ENCODE peak calls at places on chromosome 4, in eight cellular contexts. One of them, this sample, is unnamed.
A peak's percentile ranks its signal among the peaks of the same experiment; 100 is the strongest.

GRCh38 chr4:15455290-15455689 is 14.4 kb upstream of the CC2D2A start:
- DNase-seq in IMR-90: peak; percentile 50
- DNase-seq in fibroblast of lung: no peak
- DNase-seq in GM23248: peak; percentile 93
- DNase-seq in GM12878: no peak
- DNase-seq in PC-3: no peak
- DNase-seq in SK-N-SH: no peak
- DNase-seq in GM23338: no peak
- DNase-seq in this sample: no peak

GRCh38 chr4:151319490-151319889 is 5.9 kb downstream of the SH3D19 start:
- DNase-seq in IMR-90: no peak
- DNase-seq in fibroblast of lung: no peak
- DNase-seq in GM23248: no peak
- DNase-seq in GM12878: no peak
- DNase-seq in PC-3: no peak
- DNase-seq in SK-N-SH: no peak
- DNase-seq in GM23338: no peak
- DNase-seq in this sample: no peak

GRCh38 chr4:141134051-141134450 is 782 bp upstream of the RNF150 start:
- DNase-seq in IMR-90: peak; percentile 61
- DNase-seq in fibroblast of lung: peak; percentile 18
- DNase-seq in GM23248: peak; percentile 63
- DNase-seq in GM12878: no peak
- DNase-seq in PC-3: no peak
- DNase-seq in SK-N-SH: peak; percentile 22
- DNase-seq in GM23338: no peak
- DNase-seq in this sample: no peak

GRCh38 chr4:15756361-15756861 is 21.7 kb upstream of the CD38 start:
- DNase-seq in IMR-90: peak; percentile 26
- DNase-seq in fibroblast of lung: peak; percentile 72
- DNase-seq in GM23248: peak; percentile 33
- DNase-seq in GM12878: peak; percentile 66
- DNase-seq in PC-3: peak; percentile 82
- DNase-seq in SK-N-SH: no peak
- DNase-seq in GM23338: no peak
- DNase-seq in this sample: peak; percentile 50

GRCh38 chr4:24731448-24731847 is 63.9 kb upstream of the SOD3 start:
- DNase-seq in IMR-90: no peak
- DNase-seq in fibroblast of lung: no peak
- DNase-seq in GM23248: no peak
- DNase-seq in GM12878: no peak
- DNase-seq in PC-3: no peak
- DNase-seq in SK-N-SH: no peak
- DNase-seq in GM23338: no peak
- DNase-seq in this sample: no peak

GRCh38 chr4:139582044-139582443 is 26.0 kb upstream of the SETD7 start:
- DNase-seq in IMR-90: peak; percentile 61
- DNase-seq in fibroblast of lung: peak; percentile 20
- DNase-seq in GM23248: peak; percentile 19
- DNase-seq in GM12878: no peak
- DNase-seq in PC-3: peak; percentile 36
- DNase-seq in SK-N-SH: no peak
- DNase-seq in GM23338: no peak
- DNase-seq in this sample: no peak

GRCh38 chr4:20254517-20255250 is 3.0 kb downstream of the SLIT2 start:
- DNase-seq in IMR-90: peak; percentile 39
- DNase-seq in fibroblast of lung: peak; percentile 64
- DNase-seq in GM23248: peak; percentile 78
- DNase-seq in GM12878: no peak
- DNase-seq in PC-3: no peak
- DNase-seq in SK-N-SH: peak; percentile 54
- DNase-seq in GM23338: peak; percentile 75
- DNase-seq in this sample: no peak

GRCh38 chr4:176547005-176547404 is 227.2 kb downstream of the SPCS3 start:
- DNase-seq in IMR-90: peak; percentile 92
- DNase-seq in fibroblast of lung: peak; percentile 87
- DNase-seq in GM23248: peak; percentile 14
- DNase-seq in GM12878: no peak
- DNase-seq in PC-3: no peak
- DNase-seq in SK-N-SH: no peak
- DNase-seq in GM23338: no peak
- DNase-seq in this sample: no peak

GRCh38 chr4:7642764-7643495 is 208.2 kb upstream of the PSAPL1 start:
- DNase-seq in IMR-90: no peak
- DNase-seq in fibroblast of lung: no peak
- DNase-seq in GM23248: no peak
- DNase-seq in GM12878: no peak
- DNase-seq in PC-3: no peak
- DNase-seq in SK-N-SH: no peak
- DNase-seq in GM23338: no peak
- DNase-seq in this sample: no peak

GRCh38 chr4:6680372-6681034 is 13.2 kb upstream of the S100P start:
- DNase-seq in IMR-90: no peak
- DNase-seq in fibroblast of lung: no peak
- DNase-seq in GM23248: no peak
- DNase-seq in GM12878: no peak
- DNase-seq in PC-3: peak; percentile 11
- DNase-seq in SK-N-SH: peak; percentile 52
- DNase-seq in GM23338: peak; percentile 78
- DNase-seq in this sample: no peak

GRCh38 chr4:4541040-4541631 is 712 bp downstream of the STX18 start:
- DNase-seq in IMR-90: peak; percentile 65
- DNase-seq in fibroblast of lung: peak; percentile 62
- DNase-seq in GM23248: peak; percentile 83
- DNase-seq in GM12878: peak; percentile 36
- DNase-seq in PC-3: peak; percentile 78
- DNase-seq in SK-N-SH: no peak
- DNase-seq in GM23338: no peak
- DNase-seq in this sample: no peak

GRCh38 chr4:66640216-66640615 is 905.1 kb downstream of the CENPC start:
- DNase-seq in IMR-90: no peak
- DNase-seq in fibroblast of lung: no peak
- DNase-seq in GM23248: no peak
- DNase-seq in GM12878: no peak
- DNase-seq in PC-3: no peak
- DNase-seq in SK-N-SH: no peak
- DNase-seq in GM23338: peak; percentile 10
- DNase-seq in this sample: no peak

GRCh38 chr4:37903901-37904300 is 13.0 kb downstream of the TBC1D1 start:
- DNase-seq in IMR-90: no peak
- DNase-seq in fibroblast of lung: no peak
- DNase-seq in GM23248: no peak
- DNase-seq in GM12878: no peak
- DNase-seq in PC-3: no peak
- DNase-seq in SK-N-SH: no peak
- DNase-seq in GM23338: no peak
- DNase-seq in this sample: no peak

GRCh38 chr4:56305390-56305789 is 81.9 kb downstream of the AASDH start:
- DNase-seq in IMR-90: no peak
- DNase-seq in fibroblast of lung: no peak
- DNase-seq in GM23248: no peak
- DNase-seq in GM12878: no peak
- DNase-seq in PC-3: no peak
- DNase-seq in SK-N-SH: no peak
- DNase-seq in GM23338: no peak
- DNase-seq in this sample: no peak

GRCh38 chr4:37664696-37665095 is 21.5 kb downstream of the RELL1 start:
- DNase-seq in IMR-90: no peak
- DNase-seq in fibroblast of lung: no peak
- DNase-seq in GM23248: no peak
- DNase-seq in GM12878: no peak
- DNase-seq in PC-3: no peak
- DNase-seq in SK-N-SH: no peak
- DNase-seq in GM23338: peak; percentile 54
- DNase-seq in this sample: no peak

GRCh38 chr4:140884431-140885058 is 128.4 kb upstream of the TBC1D9 start:
- DNase-seq in IMR-90: peak; percentile 80
- DNase-seq in fibroblast of lung: peak; percentile 74
- DNase-seq in GM23248: peak; percentile 86
- DNase-seq in GM12878: peak; percentile 9
- DNase-seq in PC-3: peak; percentile 79
- DNase-seq in SK-N-SH: peak; percentile 39
- DNase-seq in GM23338: peak; percentile 94
- DNase-seq in this sample: peak; percentile 7

GRCh38 chr4:7381890-7382633 is 52.7 kb downstream of the PSAPL1 start:
- DNase-seq in IMR-90: no peak
- DNase-seq in fibroblast of lung: no peak
- DNase-seq in GM23248: no peak
- DNase-seq in GM12878: no peak
- DNase-seq in PC-3: no peak
- DNase-seq in SK-N-SH: peak; percentile 17
- DNase-seq in GM23338: no peak
- DNase-seq in this sample: no peak

GRCh38 chr4:7703669-7704068 is 236.0 kb downstream of the AFAP1 start:
- DNase-seq in IMR-90: no peak
- DNase-seq in fibroblast of lung: no peak
- DNase-seq in GM23248: no peak
- DNase-seq in GM12878: no peak
- DNase-seq in PC-3: peak; percentile 42
- DNase-seq in SK-N-SH: no peak
- DNase-seq in GM23338: no peak
- DNase-seq in this sample: no peak

GRCh38 chr4:123750044-123750443 is 353.4 kb downstream of the SPRY1 start:
- DNase-seq in IMR-90: no peak
- DNase-seq in fibroblast of lung: peak; percentile 9
- DNase-seq in GM23248: no peak
- DNase-seq in GM12878: no peak
- DNase-seq in PC-3: peak; percentile 20
- DNase-seq in SK-N-SH: no peak
- DNase-seq in GM23338: peak; percentile 54
- DNase-seq in this sample: no peak

GRCh38 chr4:83334425-83335241 is at the start of gene HPSE:
- DNase-seq in IMR-90: peak; percentile 21
- DNase-seq in fibroblast of lung: peak; percentile 59
- DNase-seq in GM23248: peak; percentile 63
- DNase-seq in GM12878: no peak
- DNase-seq in PC-3: peak; percentile 76
- DNase-seq in SK-N-SH: peak; percentile 78
- DNase-seq in GM23338: peak; percentile 93
- DNase-seq in this sample: peak; percentile 52

GRCh38 chr4:10102193-10102980 is 14.2 kb downstream of the WDR1 start:
- DNase-seq in IMR-90: no peak
- DNase-seq in fibroblast of lung: peak; percentile 57
- DNase-seq in GM23248: peak; percentile 68
- DNase-seq in GM12878: no peak
- DNase-seq in PC-3: no peak
- DNase-seq in SK-N-SH: no peak
- DNase-seq in GM23338: no peak
- DNase-seq in this sample: no peak
- H4K20me1 ChIP-seq in IMR-90: peaks cover 96% of the 10 kb centered on the region
- H4K20me1 ChIP-seq in fibroblast of lung: no peaks in the 10 kb centered on the region
- H4K20me1 ChIP-seq in GM23248: no peaks in the 10 kb centered on the region
- H4K20me1 ChIP-seq in GM12878: peaks cover 24% of the 10 kb centered on the region
- H4K20me1 ChIP-seq in PC-3: peaks cover 7% of the 10 kb centered on the region
- H4K20me1 ChIP-seq in SK-N-SH: peaks cover 99% of the 10 kb centered on the region
- H4K20me1 ChIP-seq in GM23338: peaks cover 69% of the 10 kb centered on the region
- H4K20me1 ChIP-seq in this sample: peaks cover 66% of the 10 kb centered on the region

GRCh38 chr4:101254776-101255175 is 92.5 kb downstream of the PPP3CA start:
- DNase-seq in IMR-90: peak; percentile 62
- DNase-seq in fibroblast of lung: no peak
- DNase-seq in GM23248: no peak
- DNase-seq in GM12878: no peak
- DNase-seq in PC-3: no peak
- DNase-seq in SK-N-SH: no peak
- DNase-seq in GM23338: no peak
- DNase-seq in this sample: no peak
- H4K20me1 ChIP-seq in IMR-90: peaks cover 14% of the 10 kb centered on the region
- H4K20me1 ChIP-seq in fibroblast of lung: peaks cover 2% of the 10 kb centered on the region
- H4K20me1 ChIP-seq in GM23248: no peaks in the 10 kb centered on the region
- H4K20me1 ChIP-seq in GM12878: no peaks in the 10 kb centered on the region
- H4K20me1 ChIP-seq in PC-3: no peaks in the 10 kb centered on the region
- H4K20me1 ChIP-seq in SK-N-SH: peaks cover 27% of the 10 kb centered on the region
- H4K20me1 ChIP-seq in GM23338: no peaks in the 10 kb centered on the region
- H4K20me1 ChIP-seq in this sample: peaks cover 6% of the 10 kb centered on the region

GRCh38 chr4:81426770-81427604 is 44.7 kb downstream of the RASGEF1B start:
- DNase-seq in IMR-90: peak; percentile 34
- DNase-seq in fibroblast of lung: peak; percentile 58
- DNase-seq in GM23248: no peak
- DNase-seq in GM12878: no peak
- DNase-seq in PC-3: no peak
- DNase-seq in SK-N-SH: no peak
- DNase-seq in GM23338: peak; percentile 65
- DNase-seq in this sample: no peak
- H4K20me1 ChIP-seq in IMR-90: no peaks in the 10 kb centered on the region
- H4K20me1 ChIP-seq in fibroblast of lung: no peaks in the 10 kb centered on the region
- H4K20me1 ChIP-seq in GM23248: no peaks in the 10 kb centered on the region
- H4K20me1 ChIP-seq in GM12878: no peaks in the 10 kb centered on the region
- H4K20me1 ChIP-seq in PC-3: no peaks in the 10 kb centered on the region
- H4K20me1 ChIP-seq in SK-N-SH: no peaks in the 10 kb centered on the region
- H4K20me1 ChIP-seq in GM23338: no peaks in the 10 kb centered on the region
- H4K20me1 ChIP-seq in this sample: no peaks in the 10 kb centered on the region

GRCh38 chr4:10655968-10656367 is 28.6 kb downstream of the CLNK start:
- DNase-seq in IMR-90: peak; percentile 88
- DNase-seq in fibroblast of lung: peak; percentile 79
- DNase-seq in GM23248: peak; percentile 76
- DNase-seq in GM12878: no peak
- DNase-seq in PC-3: peak; percentile 71
- DNase-seq in SK-N-SH: no peak
- DNase-seq in GM23338: no peak
- DNase-seq in this sample: no peak

GRCh38 chr4:10661047-10661446 is 23.5 kb downstream of the CLNK start:
- DNase-seq in IMR-90: no peak
- DNase-seq in fibroblast of lung: no peak
- DNase-seq in GM23248: no peak
- DNase-seq in GM12878: no peak
- DNase-seq in PC-3: no peak
- DNase-seq in SK-N-SH: no peak
- DNase-seq in GM23338: no peak
- DNase-seq in this sample: no peak

GRCh38 chr4:10656420-10656819 is 28.1 kb downstream of the CLNK start:
- DNase-seq in IMR-90: no peak
- DNase-seq in fibroblast of lung: peak; percentile 3
- DNase-seq in GM23248: no peak
- DNase-seq in GM12878: no peak
- DNase-seq in PC-3: no peak
- DNase-seq in SK-N-SH: no peak
- DNase-seq in GM23338: no peak
- DNase-seq in this sample: no peak

GRCh38 chr4:10659251-10659650 is 25.3 kb downstream of the CLNK start:
- DNase-seq in IMR-90: no peak
- DNase-seq in fibroblast of lung: no peak
- DNase-seq in GM23248: no peak
- DNase-seq in GM12878: no peak
- DNase-seq in PC-3: no peak
- DNase-seq in SK-N-SH: no peak
- DNase-seq in GM23338: no peak
- DNase-seq in this sample: no peak

DNA sequence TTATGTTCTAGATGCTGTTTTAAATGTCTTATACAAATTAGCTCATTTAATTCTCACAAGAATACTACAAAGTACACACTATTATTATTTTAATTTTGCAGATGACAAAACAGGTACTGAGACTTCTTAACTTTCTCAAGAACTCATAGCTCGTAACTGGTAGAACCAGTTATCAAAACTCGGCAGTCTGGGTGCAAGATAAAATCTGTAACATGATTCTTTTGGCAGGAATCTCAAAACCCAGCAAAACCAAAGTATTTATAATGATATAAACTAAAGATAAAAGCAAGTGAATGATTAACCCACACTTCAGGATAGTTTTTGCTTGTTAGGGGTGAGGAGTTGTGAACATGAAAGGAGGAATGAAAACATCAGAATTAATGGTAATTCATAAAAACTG is 27.6 kb downstream of the CLNK start:
- DNase-seq in IMR-90: peak; percentile 43
- DNase-seq in fibroblast of lung: peak; percentile 75
- DNase-seq in GM23248: no peak
- DNase-seq in GM12878: no peak
- DNase-seq in PC-3: peak; percentile 89
- DNase-seq in SK-N-SH: no peak
- DNase-seq in GM23338: no peak
- DNase-seq in this sample: no peak
- H4K20me1 ChIP-seq in IMR-90: no peaks in the 10 kb centered on the region
- H4K20me1 ChIP-seq in fibroblast of lung: no peaks in the 10 kb centered on the region
- H4K20me1 ChIP-seq in GM23248: no peaks in the 10 kb centered on the region
- H4K20me1 ChIP-seq in GM12878: no peaks in the 10 kb centered on the region
- H4K20me1 ChIP-seq in PC-3: no peaks in the 10 kb centered on the region
- H4K20me1 ChIP-seq in SK-N-SH: no peaks in the 10 kb centered on the region
- H4K20me1 ChIP-seq in GM23338: no peaks in the 10 kb centered on the region
- H4K20me1 ChIP-seq in this sample: no peaks in the 10 kb centered on the region

This sample was measured in keratinocyte.